ENCODE peak calls at places on chromosome 18, in five cellular contexts. S is body of pancreas; X is activated naive CD4-positive, alpha-beta T cell; W is colonic mucosa; L is NCI-H774. P is an unnamed sample.

GRCh38 chr18:40293311-40293710 is 1661.7 kb upstream of the PIK3C3 start:
- DNase-seq in S (no peak), X (no peak), W (no peak), L (no peak), P (no peak)

GRCh38 chr18:6747646-6748045 is 18.1 kb downstream of the ARHGAP28 start:
- DNase-seq in S (peak; percentile 60), X (no peak), W (no peak), L (no peak), P (no peak)

GRCh38 chr18:11308499-11308898 is 159.1 kb upstream of the PIEZO2 start:
- DNase-seq in S (no peak), X (no peak), W (no peak), L (no peak), P (no peak)

GRCh38 chr18:26655010-26655613 is 106.8 kb upstream of the KCTD1 start:
- DNase-seq in S (no peak), X (no peak), W (peak; percentile 21), L (no peak), P (no peak)

GRCh38 chr18:49697757-49698595 is 115.4 kb downstream of the ACAA2 start:
- DNase-seq in S (peak; percentile 16), X (no peak), W (no peak), L (no peak), P (no peak)

GRCh38 chr18:77147418-77147852 is 14.9 kb upstream of the MBP start:
- DNase-seq in S (no peak), X (no peak), W (no peak), L (no peak), P (no peak)

GRCh38 chr18:10851824-10852225 is 297.5 kb downstream of the PIEZO2 start:
- DNase-seq in S (no peak), X (no peak), W (no peak), L (peak; percentile 1), P (no peak)

GRCh38 chr18:61546598-61546997 is 213.4 kb downstream of the CDH20 start:
- DNase-seq in S (no peak), X (no peak), W (no peak), L (no peak), P (no peak)

GRCh38 chr18:11541179-11541578 is 68.2 kb upstream of the SLC35G4 start:
- DNase-seq in S (no peak), X (no peak), W (no peak), L (no peak), P (no peak)

GRCh38 chr18:79950440-79951341 is 762 bp downstream of the SLC66A2 start:
- DNase-seq in S (peak; percentile 59), X (no peak), W (peak; percentile 56), L (no peak), P (no peak)

GRCh38 chr18:31206787-31207381 is 44.2 kb upstream of the DSC1 start:
- DNase-seq in S (peak; percentile 83), X (no peak), W (peak; percentile 94), L (peak; percentile 70), P (no peak)

GRCh38 chr18:13217971-13218375 is 587 bp upstream of the LDLRAD4 start:
- DNase-seq in S (peak; percentile 28), X (no peak), W (peak; percentile 43), L (peak; percentile 20), P (no peak)

GRCh38 chr18:67135981-67136380 is 380.5 kb downstream of the DSEL start:
- DNase-seq in S (no peak), X (no peak), W (no peak), L (no peak), P (no peak)

GRCh38 chr18:55515946-55516710 is 71.9 kb downstream of the TCF4 start:
- DNase-seq in S (no peak), X (no peak), W (no peak), L (no peak), P (no peak)

GRCh38 chr18:59139615-59140286 is at the start of gene SEC11C:
- DNase-seq in S (peak; percentile 98), X (peak; percentile 88), W (peak; percentile 97), L (peak; percentile 97), P (peak; percentile 99)

GRCh38 chr18:76667603-76668002 is 154.8 kb upstream of the ZNF236 start:
- DNase-seq in S (no peak), X (no peak), W (no peak), L (no peak), P (no peak)

GRCh38 chr18:12086249-12086648 is 7.4 kb upstream of the ANKRD62 start:
- DNase-seq in S (peak; percentile 96), X (no peak), W (peak; percentile 91), L (peak; percentile 76), P (no peak)

GRCh38 chr18:62741118-62741566 is 25.8 kb downstream of the PHLPP1 start:
- DNase-seq in S (peak; percentile 33), X (no peak), W (peak; percentile 66), L (no peak), P (no peak)

GRCh38 chr18:48775372-48776160 is 175.2 kb downstream of the SMAD7 start:
- DNase-seq in S (no peak), X (no peak), W (no peak), L (no peak), P (no peak)

GRCh38 chr18:58789856-58790255 is 74.8 kb upstream of the ZNF532 start:
- DNase-seq in S (no peak), X (no peak), W (no peak), L (no peak), P (no peak)

GRCh38 chr18:35042389-35043066 is 1.3 kb downstream of the MAPRE2 start:
- DNase-seq in S (no peak), X (no peak), W (no peak), L (no peak), P (no peak)

GRCh38 chr18:47758000-47758399 is 172.5 kb downstream of the SMAD2 start:
- DNase-seq in S (no peak), X (no peak), W (no peak), L (no peak), P (no peak)

GRCh38 chr18:9215221-9215933 is 78.8 kb downstream of the ANKRD12 start:
- DNase-seq in S (no peak), X (no peak), W (peak; percentile 24), L (no peak), P (no peak)

GRCh38 chr18:5393779-5394178 is 98.3 kb upstream of the ZBTB14 start:
- DNase-seq in S (no peak), X (no peak), W (no peak), L (no peak), P (no peak)

GRCh38 chr18:23213200-23213599 is 77.9 kb downstream of the CABLES1 start:
- DNase-seq in S (no peak), X (no peak), W (no peak), L (no peak), P (no peak)

GRCh38 chr18:61333746-61334490 is 688 bp downstream of the CDH20 start:
- DNase-seq in S (no peak), X (no peak), W (no peak), L (peak; percentile 24), P (peak; percentile 39)

GRCh38 chr18:3250237-3251107 is 2.9 kb downstream of the MYL12A start:
- DNase-seq in S (no peak), X (no peak), W (peak; percentile 5), L (no peak), P (no peak)

GRCh38 chr18:595068-595467 is 1.7 kb upstream of the CLUL1 start:
- DNase-seq in S (no peak), X (no peak), W (no peak), L (no peak), P (no peak)

GRCh38 chr18:58455318-58455950 is 173.5 kb downstream of the ALPK2 start:
- DNase-seq in S (peak; percentile 72), X (no peak), W (peak; percentile 34), L (no peak), P (no peak)

GRCh38 chr18:45839415-45840395 is 14.2 kb downstream of the SIGLEC15 start:
- DNase-seq in S (peak; percentile 43), X (no peak), W (no peak), L (no peak), P (no peak)

GRCh38 chr18:13260927-13261471 is 42.4 kb downstream of the LDLRAD4 start:
- DNase-seq in S (no peak), X (no peak), W (no peak), L (no peak), P (no peak)

GRCh38 chr18:57561728-57562423 is 24.6 kb downstream of the FECH start:
- DNase-seq in S (no peak), X (no peak), W (no peak), L (peak; percentile 19), P (peak; percentile 87)

GRCh38 chr18:10440874-10441273 is 13.6 kb upstream of the APCDD1 start:
- DNase-seq in S (no peak), X (no peak), W (no peak), L (no peak), P (no peak)

GRCh38 chr18:23380001-23380550 is 73.0 kb upstream of the RIOK3 start:
- DNase-seq in S (no peak), X (no peak), W (no peak), L (no peak), P (no peak)

GRCh38 chr18:78092901-78093300 is 843.3 kb downstream of the GALR1 start:
- DNase-seq in S (no peak), X (no peak), W (no peak), L (no peak), P (no peak)